ENCODE peak calls at places on chromosome 20, in five cellular contexts. D is A549, J is endothelial cell, R is GM12865, C is pancreas. I is an unnamed sample.

GRCh38 chr20:43975096-43975768 is 60.6 kb downstream of the TOX2 start:
- DNase-seq in D (peak; percentile 55), J (no peak), R (no peak), C (no peak), I (peak; percentile 96)

GRCh38 chr20:33732166-33732970 is 572 bp downstream of the ZNF341 start:
- DNase-seq in D (peak; percentile 89), J (no peak), R (no peak), C (peak; percentile 94), I (peak; percentile 78)

GRCh38 chr20:46151936-46152335 is 33.8 kb downstream of the CD40 start:
- DNase-seq in D (peak; percentile 14), J (peak; percentile 48), R (peak; percentile 28), C (no peak), I (no peak)

GRCh38 chr20:35151739-35152138 is 4.6 kb upstream of the EDEM2 start:
- DNase-seq in D (no peak), J (no peak), R (no peak), C (no peak), I (peak; percentile 91)

GRCh38 chr20:60984666-60985065 is 267.4 kb upstream of the CDH4 start:
- DNase-seq in D (no peak), J (no peak), R (no peak), C (no peak), I (no peak)

GRCh38 chr20:33835773-33836172 is 24.6 kb downstream of the CHMP4B start:
- DNase-seq in D (no peak), J (no peak), R (no peak), C (no peak), I (peak; percentile 42)

GRCh38 chr20:24535956-24536730 is 66.7 kb downstream of the SYNDIG1 start:
- DNase-seq in D (no peak), J (no peak), R (no peak), C (no peak), I (no peak)

GRCh38 chr20:51132286-51132810 is 109.4 kb upstream of the KCNG1 start:
- DNase-seq in D (no peak), J (no peak), R (no peak), C (no peak), I (no peak)

GRCh38 chr20:50585678-50586077 is 75.5 kb downstream of the PTPN1 start:
- DNase-seq in D (no peak), J (no peak), R (no peak), C (no peak), I (no peak)

GRCh38 chr20:54061106-54061881 is 9.1 kb downstream of the BCAS1 start:
- DNase-seq in D (no peak), J (no peak), R (no peak), C (no peak), I (peak; percentile 76)

GRCh38 chr20:32457476-32457986 is 99.4 kb downstream of the ASXL1 start:
- DNase-seq in D (peak; percentile 82), J (peak; percentile 73), R (peak; percentile 42), C (peak; percentile 78), I (peak; percentile 45)

GRCh38 chr20:35135867-35136586 is 11.1 kb downstream of the EDEM2 start:
- DNase-seq in D (peak; percentile 53), J (no peak), R (no peak), C (no peak), I (peak; percentile 80)

GRCh38 chr20:23404196-23404595 is 17.1 kb downstream of the NAPB start:
- DNase-seq in D (no peak), J (no peak), R (no peak), C (peak; percentile 16), I (peak; percentile 50)

GRCh38 chr20:25147716-25148115 is 47.8 kb upstream of the ENTPD6 start:
- DNase-seq in D (no peak), J (no peak), R (no peak), C (no peak), I (no peak)

GRCh38 chr20:20710847-20711315 is 1.6 kb downstream of the RALGAPA2 start:
- DNase-seq in D (no peak), J (no peak), R (peak; percentile 64), C (peak; percentile 67), I (no peak)

GRCh38 chr20:25424536-25424935 is 17.1 kb downstream of the GINS1 start:
- DNase-seq in D (no peak), J (no peak), R (no peak), C (no peak), I (no peak)

GRCh38 chr20:63023071-63023835 is 16.5 kb upstream of the BHLHE23 start:
- DNase-seq in D (no peak), J (no peak), R (no peak), C (no peak), I (no peak)

GRCh38 chr20:641516-641913 is 11.5 kb downstream of the SRXN1 start:
- DNase-seq in D (peak; percentile 63), J (peak; percentile 32), R (no peak), C (no peak), I (no peak)

GRCh38 chr20:53664121-53664520 is 70.5 kb upstream of the ZNF217 start:
- DNase-seq in D (no peak), J (no peak), R (no peak), C (no peak), I (no peak)

GRCh38 chr20:25288291-25289181 is 40.7 kb downstream of the PYGB start:
- DNase-seq in D (no peak), J (no peak), R (peak; percentile 73), C (no peak), I (no peak)

GRCh38 chr20:61765081-61765870 is 300.4 kb downstream of the TAF4 start:
- DNase-seq in D (no peak), J (no peak), R (no peak), C (no peak), I (no peak)

GRCh38 chr20:62307226-62308101 is 4.7 kb downstream of the ADRM1 start:
- DNase-seq in D (peak; percentile 52), J (no peak), R (no peak), C (no peak), I (no peak)

GRCh38 chr20:33578510-33578909 is 83.6 kb upstream of the C20orf144 start:
- DNase-seq in D (no peak), J (no peak), R (no peak), C (no peak), I (peak; percentile 89)

GRCh38 chr20:44070139-44070900 is 116.7 kb downstream of the JPH2 start:
- DNase-seq in D (no peak), J (no peak), R (no peak), C (no peak), I (no peak)

GRCh38 chr20:63895886-63896135 is 885 bp downstream of the DNAJC5 start:
- DNase-seq in D (no peak), J (no peak), R (no peak), C (no peak), I (peak; percentile 30)

GRCh38 chr20:24163501-24163900 is 174.9 kb upstream of the GGTLC1 start:
- DNase-seq in D (no peak), J (no peak), R (no peak), C (no peak), I (peak; percentile 37)

GRCh38 chr20:23412026-23412425 is 9.3 kb downstream of the NAPB start:
- DNase-seq in D (peak; percentile 17), J (no peak), R (no peak), C (no peak), I (peak; percentile 54)

GRCh38 chr20:46324960-46325703 is 16.8 kb upstream of the CDH22 start:
- DNase-seq in D (peak; percentile 56), J (peak; percentile 65), R (peak; percentile 26), C (no peak), I (peak; percentile 29)

GRCh38 chr20:34713194-34713943 is 9.2 kb downstream of the TP53INP2 start:
- DNase-seq in D (peak; percentile 76), J (no peak), R (peak; percentile 67), C (no peak), I (peak; percentile 99)

GRCh38 chr20:44643596-44644383 is 7.7 kb downstream of the ADA start:
- DNase-seq in D (peak; percentile 93), J (peak; percentile 85), R (peak; percentile 53), C (peak; percentile 31), I (peak; percentile 54)

GRCh38 chr20:41052742-41053419 is 24.3 kb downstream of the TOP1 start:
- DNase-seq in D (no peak), J (no peak), R (no peak), C (no peak), I (peak; percentile 90)

GRCh38 chr20:35271904-35272303 is 6.0 kb downstream of the MMP24OS start:
- DNase-seq in D (no peak), J (no peak), R (no peak), C (no peak), I (peak; percentile 33)

GRCh38 chr20:7113577-7114466 is 346.3 kb downstream of the BMP2 start:
- DNase-seq in D (peak; percentile 36), J (peak; percentile 60), R (peak; percentile 2), C (peak; percentile 17), I (peak; percentile 59)
- TF ChIP-seq CTCF in D (peak; percentile 20), J (peak; percentile 15), R (peak; percentile 6), C (no peak), I (peak; percentile 67)

DNA sequence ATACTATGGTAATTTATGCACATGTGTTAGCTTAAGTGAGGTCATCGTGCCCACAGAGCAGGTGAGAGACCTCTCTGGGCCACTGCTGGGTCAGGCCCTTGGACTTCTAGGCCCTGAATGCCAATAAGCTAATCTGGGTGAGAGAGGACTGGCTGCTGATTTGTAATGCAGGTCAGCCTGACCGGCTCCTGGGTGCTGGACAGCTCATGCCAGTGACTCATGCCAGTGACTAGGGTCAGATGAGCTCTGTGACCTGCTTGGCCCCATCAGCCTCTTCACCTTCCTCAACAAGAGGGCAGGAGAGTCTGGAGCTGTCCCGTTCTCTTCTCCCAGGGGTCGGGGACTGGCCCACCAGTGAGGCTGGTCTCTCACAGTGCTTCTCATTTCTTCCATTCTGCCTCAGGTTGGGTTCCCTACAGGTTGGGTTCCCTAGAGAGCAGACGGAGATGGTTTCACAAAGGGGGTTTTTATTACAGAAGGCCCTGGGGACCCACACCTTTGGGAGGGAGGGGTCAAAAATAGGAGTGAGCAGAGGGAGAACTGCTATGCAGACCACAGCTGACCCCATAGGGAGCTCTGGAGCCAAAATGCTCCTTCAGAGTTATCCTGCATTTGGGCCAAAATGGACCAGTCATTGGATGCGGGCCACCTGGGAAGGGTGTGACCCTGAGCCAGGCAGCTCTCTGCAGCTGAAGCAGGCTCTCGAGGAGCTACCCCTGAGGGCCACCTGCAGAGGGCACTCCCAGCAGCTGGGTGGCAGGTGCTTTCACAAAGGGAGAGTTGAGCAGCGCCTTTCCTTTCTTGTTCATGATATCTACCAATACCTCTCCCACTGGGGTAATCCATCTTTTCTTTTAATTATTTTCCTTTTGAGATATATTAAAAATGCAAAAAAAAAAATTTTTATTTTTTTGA is 2.2 kb upstream of the OXT start:
- DNase-seq in D (peak; percentile 36), J (no peak), R (peak; percentile 26), C (no peak), I (no peak)
- TF ChIP-seq CTCF in D (peak; percentile 22), J (no peak), R (peak; percentile 31), C (no peak), I (no peak)

GRCh38 chr20:38952153-38952552 is 10.0 kb upstream of the DHX35 start:
- DNase-seq in D (no peak), J (no peak), R (no peak), C (no peak), I (no peak)
- TF ChIP-seq CTCF in D (no peak), J (no peak), R (no peak), C (no peak), I (no peak)

GRCh38 chr20:36833275-36834020 is 42.5 kb upstream of the TLDC2 start:
- DNase-seq in D (no peak), J (no peak), R (no peak), C (no peak), I (peak; percentile 46)

GRCh38 chr20:36835025-36835424 is 40.9 kb upstream of the TLDC2 start:
- DNase-seq in D (no peak), J (no peak), R (no peak), C (no peak), I (no peak)

GRCh38 chr20:36839150-36839549 is 36.8 kb upstream of the TLDC2 start:
- DNase-seq in D (no peak), J (no peak), R (no peak), C (no peak), I (no peak)

GRCh38 chr20:36835453-36836198 is 40.3 kb upstream of the TLDC2 start:
- DNase-seq in D (peak; percentile 92), J (peak; percentile 79), R (peak; percentile 96), C (peak; percentile 89), I (peak; percentile 94)

GRCh38 chr20:36836591-36837329 is 39.2 kb upstream of the TLDC2 start:
- DNase-seq in D (peak; percentile 87), J (peak; percentile 77), R (peak; percentile 91), C (peak; percentile 36), I (no peak)
- TF ChIP-seq CTCF in D (peak; percentile 50), J (peak; percentile 54), R (peak; percentile 85), C (no peak), I (peak; percentile 46)

I was measured in fibroblast of the aortic adventitia.